ENCODE peak calls at places on chromosome 2, in six cellular contexts. I, O, B, P, C and Z are unnamed samples.

GRCh38 chr2:191255271-191255670 is 10.1 kb downstream of the MYO1B start:
- DNase-seq in I (no peak), O (no peak), B (no peak), P (no peak), C (no peak), Z (peak)

GRCh38 chr2:159942149-159942548 is 120.3 kb downstream of the PLA2R1 start:
- DNase-seq in I (no peak), O (no peak), B (no peak), P (no peak), C (no peak), Z (no peak)

GRCh38 chr2:33426666-33427231 is 49.7 kb upstream of the RASGRP3 start:
- DNase-seq in I (no peak), O (peak), B (peak), P (no peak), C (peak), Z (peak)

GRCh38 chr2:234304945-234305344 is 191.9 kb downstream of the ARL4C start:
- DNase-seq in I (peak), O (no peak), B (peak), P (no peak), C (peak), Z (no peak)

GRCh38 chr2:29463181-29463900 is 348.1 kb downstream of the CLIP4 start:
- DNase-seq in I (no peak), O (no peak), B (peak), P (no peak), C (peak), Z (peak)

GRCh38 chr2:9412756-9413155 is 10.6 kb downstream of the ITGB1BP1 start:
- DNase-seq in I (no peak), O (no peak), B (no peak), P (no peak), C (no peak), Z (no peak)

GRCh38 chr2:106098664-106099063 is 95.4 kb downstream of the UXS1 start:
- DNase-seq in I (no peak), O (no peak), B (no peak), P (no peak), C (no peak), Z (no peak)

GRCh38 chr2:111898703-111899514 is 502 bp downstream of the MERTK start:
- DNase-seq in I (no peak), O (no peak), B (no peak), P (peak), C (no peak), Z (no peak)

GRCh38 chr2:234954551-234954992 is 2.8 kb downstream of the SH3BP4 start:
- DNase-seq in I (no peak), O (no peak), B (no peak), P (no peak), C (no peak), Z (peak)

GRCh38 chr2:71212336-71212735 is 14.6 kb downstream of the PAIP2B start:
- DNase-seq in I (no peak), O (no peak), B (no peak), P (no peak), C (no peak), Z (no peak)

GRCh38 chr2:236545248-236545658 is 24.4 kb upstream of the ACKR3 start:
- DNase-seq in I (no peak), O (no peak), B (no peak), P (no peak), C (no peak), Z (no peak)

GRCh38 chr2:224259831-224260230 is 142.1 kb downstream of the FAM124B start:
- DNase-seq in I (no peak), O (no peak), B (no peak), P (no peak), C (peak), Z (no peak)

GRCh38 chr2:34332813-34333212 is 733.7 kb upstream of the FAM98A start:
- DNase-seq in I (no peak), O (no peak), B (no peak), P (no peak), C (no peak), Z (no peak)

GRCh38 chr2:39625193-39625926 is 40.4 kb upstream of the TMEM178A start:
- DNase-seq in I (no peak), O (no peak), B (peak), P (no peak), C (no peak), Z (no peak)

GRCh38 chr2:186862869-186863709 is 14.1 kb upstream of the ZSWIM2 start:
- DNase-seq in I (no peak), O (peak), B (peak), P (peak), C (no peak), Z (peak)

GRCh38 chr2:48395658-48396057 is 134.3 kb upstream of the STON1 start:
- DNase-seq in I (no peak), O (no peak), B (no peak), P (no peak), C (no peak), Z (no peak)
- H2AFZ ChIP-seq in I (no peak), O (peak), B (no peak), P (no peak), C (no peak), Z (no peak)

GRCh38 chr2:182668671-182669070 is 47.4 kb upstream of the DNAJC10 start:
- DNase-seq in I (peak), O (no peak), B (peak), P (peak), C (no peak), Z (no peak)

GRCh38 chr2:182672471-182673165 is 43.4 kb upstream of the DNAJC10 start:
- DNase-seq in I (no peak), O (no peak), B (peak), P (no peak), C (no peak), Z (peak)

GRCh38 chr2:182666674-182667320 is 49.3 kb upstream of the DNAJC10 start:
- DNase-seq in I (no peak), O (peak), B (peak), P (peak), C (no peak), Z (peak)

GRCh38 chr2:182664212-182664611 is 51.8 kb upstream of the DNAJC10 start:
- DNase-seq in I (no peak), O (no peak), B (no peak), P (no peak), C (no peak), Z (no peak)

GRCh38 chr2:182667321-182667695 is 48.7 kb upstream of the DNAJC10 start:
- DNase-seq in I (no peak), O (no peak), B (no peak), P (no peak), C (no peak), Z (no peak)
- H2AFZ ChIP-seq in I (no peak), O (no peak), B (no peak), P (peak), C (no peak), Z (no peak)

DNA sequence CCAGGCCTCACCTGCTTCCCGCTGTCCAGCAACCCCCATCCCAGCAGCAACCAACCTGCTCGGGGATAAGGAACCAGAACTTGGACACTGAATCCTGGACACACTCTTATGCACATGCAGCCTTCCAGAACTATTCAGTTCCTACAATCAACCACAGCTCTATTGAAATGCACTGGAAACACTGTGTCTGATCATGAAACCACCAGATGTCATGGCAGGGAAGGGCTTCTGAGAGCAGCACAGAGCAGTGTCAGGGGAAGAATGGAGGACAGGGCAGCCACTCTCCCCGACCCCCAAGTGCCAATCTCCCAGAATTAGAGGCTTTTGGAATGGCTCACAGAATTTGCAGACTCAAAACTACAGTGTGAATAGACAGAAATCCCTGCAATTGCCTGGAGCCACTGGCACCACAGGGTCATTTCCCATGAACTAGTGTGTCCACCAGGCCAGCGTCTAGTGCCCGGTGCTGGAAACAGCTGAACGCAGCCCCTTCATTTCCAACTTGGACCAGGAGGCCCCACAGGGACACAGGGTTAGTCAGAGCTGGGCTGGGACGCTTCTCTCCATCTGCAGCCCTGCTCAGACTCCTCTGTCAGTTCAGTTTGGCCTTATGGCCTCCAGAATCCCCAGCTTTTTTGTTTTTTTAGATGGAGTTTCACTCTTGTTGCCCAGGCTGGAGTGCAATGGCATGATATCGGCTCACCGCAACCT is 25.5 kb downstream of the MRPL35 start:
- DNase-seq in I (no peak), O (no peak), B (no peak), P (peak), C (no peak), Z (no peak)
- H2AFZ ChIP-seq in I (no peak), O (no peak), B (no peak), P (no peak), C (no peak), Z (no peak)

DNA sequence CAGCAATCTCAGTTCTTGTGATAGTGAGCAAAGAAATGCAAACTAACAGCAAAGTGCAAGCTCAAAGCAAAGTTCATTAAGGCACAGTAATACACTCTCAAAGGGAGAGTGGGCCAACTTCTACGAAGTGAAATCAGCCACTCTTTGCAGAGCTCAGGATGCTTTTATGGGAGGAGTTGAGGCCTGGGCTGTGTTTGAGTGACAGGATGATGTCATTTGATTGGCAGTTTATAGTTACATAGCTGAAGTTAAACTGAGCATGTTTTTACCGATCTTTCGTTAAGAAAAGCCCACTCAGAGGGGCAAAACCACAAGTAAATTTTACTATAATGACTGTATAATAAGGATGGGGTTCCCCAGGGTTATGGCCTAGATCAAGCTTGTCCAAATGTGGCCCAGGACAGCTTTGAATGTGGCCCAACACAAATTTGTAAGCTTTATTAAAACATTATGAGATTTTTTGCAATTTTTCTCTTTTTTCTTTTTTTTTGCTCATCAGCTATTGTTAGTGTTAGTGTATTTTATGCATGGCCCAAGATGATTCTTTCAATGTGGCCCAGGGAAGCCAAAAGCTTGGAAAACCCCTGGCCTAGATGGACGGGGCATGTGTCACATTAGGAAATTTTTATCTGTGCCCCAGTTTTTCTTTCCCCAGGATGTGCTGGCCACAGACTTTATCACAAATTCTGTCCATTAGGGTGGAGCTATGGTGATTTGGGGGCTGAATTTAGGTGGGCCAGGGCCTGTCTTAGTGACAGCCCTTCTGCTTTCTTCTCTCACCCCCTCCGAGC is 8.3 kb upstream of the DNAH7 start:
- DNase-seq in I (no peak), O (no peak), B (no peak), P (no peak), C (no peak), Z (no peak)
- H2AFZ ChIP-seq in I (no peak), O (no peak), B (no peak), P (no peak), C (no peak), Z (no peak)

DNA sequence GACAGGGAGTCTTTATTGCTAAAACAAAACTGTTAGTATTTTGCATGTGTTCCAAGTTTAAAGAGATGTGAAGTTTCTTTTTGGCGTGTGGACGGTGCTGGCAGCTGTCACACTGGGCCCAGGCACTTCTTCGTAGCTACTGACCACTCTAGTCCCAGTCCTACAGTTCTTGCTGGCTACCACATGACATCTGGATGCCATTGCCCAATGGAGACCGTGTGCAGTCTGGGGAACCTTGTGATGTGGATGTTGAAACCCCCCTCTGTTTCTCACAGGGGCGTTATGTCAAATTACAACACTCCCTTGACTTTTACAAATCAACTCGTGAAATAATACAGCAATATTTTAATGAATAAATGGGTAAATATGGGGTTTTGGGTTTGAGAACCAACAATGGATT is 1.1 kb downstream of the GPD2 start:
- DNase-seq in I (no peak), O (peak), B (no peak), P (no peak), C (no peak), Z (no peak)
- H2AFZ ChIP-seq in I (no peak), O (peak), B (no peak), P (peak), C (no peak), Z (no peak)

GRCh38 chr2:169351725-169352124 is 10.6 kb downstream of the LRP2 start:
- DNase-seq in I (no peak), O (no peak), B (no peak), P (no peak), C (no peak), Z (no peak)
- H2AFZ ChIP-seq in I (no peak), O (no peak), B (no peak), P (no peak), C (no peak), Z (no peak)

GRCh38 chr2:204171432-204171960 is 234.9 kb downstream of the ICOS start:
- DNase-seq in I (no peak), O (no peak), B (no peak), P (no peak), C (no peak), Z (no peak)
- H2AFZ ChIP-seq in I (no peak), O (no peak), B (no peak), P (no peak), C (no peak), Z (no peak)